ENCODE peak calls at places on chromosomes 12 and 14, in five cellular contexts. One of them, this sample, is unnamed.
A peak's percentile ranks its signal among the peaks of the same experiment; 100 is the strongest.

GRCh38 chr12:30792648-30793499 is 38.1 kb upstream of the CAPRIN2 start:
- DNase-seq in NCI-H187 treated with DMSO at 0.1 percent for 48 hours: no peak
- DNase-seq in osteoblast: peak; percentile 57
- DNase-seq in NCI-H1092 treated with DMSO at 0.1 percent for 48 hours: no peak
- DNase-seq in LoVo: peak; percentile 75
- DNase-seq in this sample: no peak

GRCh38 chr12:5171701-5172100 is 128.0 kb downstream of the KCNA5 start:
- DNase-seq in NCI-H187 treated with DMSO at 0.1 percent for 48 hours: no peak
- DNase-seq in osteoblast: no peak
- DNase-seq in NCI-H1092 treated with DMSO at 0.1 percent for 48 hours: peak; percentile 23
- DNase-seq in LoVo: peak; percentile 67
- DNase-seq in this sample: peak; percentile 7

GRCh38 chr12:108786450-108786849 is 55.1 kb upstream of the CORO1C start:
- DNase-seq in NCI-H187 treated with DMSO at 0.1 percent for 48 hours: no peak
- DNase-seq in osteoblast: no peak
- DNase-seq in NCI-H1092 treated with DMSO at 0.1 percent for 48 hours: no peak
- DNase-seq in LoVo: no peak
- DNase-seq in this sample: no peak

GRCh38 chr12:94269316-94269999 is 121.1 kb downstream of the PLXNC1 start:
- DNase-seq in NCI-H187 treated with DMSO at 0.1 percent for 48 hours: no peak
- DNase-seq in osteoblast: no peak
- DNase-seq in NCI-H1092 treated with DMSO at 0.1 percent for 48 hours: no peak
- DNase-seq in LoVo: no peak
- DNase-seq in this sample: no peak

GRCh38 chr12:57276935-57277563 is 26.1 kb upstream of the STAC3 start:
- DNase-seq in NCI-H187 treated with DMSO at 0.1 percent for 48 hours: no peak
- DNase-seq in osteoblast: no peak
- DNase-seq in NCI-H1092 treated with DMSO at 0.1 percent for 48 hours: no peak
- DNase-seq in LoVo: no peak
- DNase-seq in this sample: no peak

GRCh38 chr14:35402323-35403084 is 2.0 kb downstream of the NFKBIA start:
- DNase-seq in NCI-H187 treated with DMSO at 0.1 percent for 48 hours: no peak
- DNase-seq in osteoblast: no peak
- DNase-seq in NCI-H1092 treated with DMSO at 0.1 percent for 48 hours: no peak
- DNase-seq in LoVo: no peak
- DNase-seq in this sample: no peak

GRCh38 chr12:51788876-51789275 is 59.6 kb downstream of the FIGNL2 start:
- DNase-seq in NCI-H187 treated with DMSO at 0.1 percent for 48 hours: no peak
- DNase-seq in osteoblast: peak; percentile 91
- DNase-seq in NCI-H1092 treated with DMSO at 0.1 percent for 48 hours: no peak
- DNase-seq in LoVo: no peak
- DNase-seq in this sample: peak; percentile 30

GRCh38 chr12:132188451-132189298 is 44.4 kb downstream of the NOC4L start:
- DNase-seq in NCI-H187 treated with DMSO at 0.1 percent for 48 hours: no peak
- DNase-seq in osteoblast: no peak
- DNase-seq in NCI-H1092 treated with DMSO at 0.1 percent for 48 hours: no peak
- DNase-seq in LoVo: no peak
- DNase-seq in this sample: no peak

GRCh38 chr14:100907240-100907639 is 3.7 kb upstream of the RTL1 start:
- DNase-seq in NCI-H187 treated with DMSO at 0.1 percent for 48 hours: no peak
- DNase-seq in osteoblast: peak; percentile 73
- DNase-seq in NCI-H1092 treated with DMSO at 0.1 percent for 48 hours: no peak
- DNase-seq in LoVo: no peak
- DNase-seq in this sample: no peak

GRCh38 chr14:88198441-88198840 is 124.6 kb downstream of the KCNK10 start:
- DNase-seq in NCI-H187 treated with DMSO at 0.1 percent for 48 hours: peak; percentile 86
- DNase-seq in osteoblast: no peak
- DNase-seq in NCI-H1092 treated with DMSO at 0.1 percent for 48 hours: peak; percentile 72
- DNase-seq in LoVo: no peak
- DNase-seq in this sample: no peak

GRCh38 chr12:29153231-29153630 is 4.2 kb downstream of the FAR2 start:
- DNase-seq in NCI-H187 treated with DMSO at 0.1 percent for 48 hours: no peak
- DNase-seq in osteoblast: no peak
- DNase-seq in NCI-H1092 treated with DMSO at 0.1 percent for 48 hours: no peak
- DNase-seq in LoVo: no peak
- DNase-seq in this sample: no peak

GRCh38 chr14:35355981-35356839 is 48.3 kb downstream of the NFKBIA start:
- DNase-seq in NCI-H187 treated with DMSO at 0.1 percent for 48 hours: no peak
- DNase-seq in osteoblast: no peak
- DNase-seq in NCI-H1092 treated with DMSO at 0.1 percent for 48 hours: no peak
- DNase-seq in LoVo: peak; percentile 84
- DNase-seq in this sample: no peak

GRCh38 chr14:106642090-106642489 is 1115.7 kb downstream of the TMEM121 start:
- DNase-seq in NCI-H187 treated with DMSO at 0.1 percent for 48 hours: no peak
- DNase-seq in osteoblast: no peak
- DNase-seq in NCI-H1092 treated with DMSO at 0.1 percent for 48 hours: no peak
- DNase-seq in LoVo: no peak
- DNase-seq in this sample: no peak

GRCh38 chr14:73712540-73713141 is 1.5 kb downstream of the PNMA1 start:
- DNase-seq in NCI-H187 treated with DMSO at 0.1 percent for 48 hours: peak; percentile 87
- DNase-seq in osteoblast: peak; percentile 88
- DNase-seq in NCI-H1092 treated with DMSO at 0.1 percent for 48 hours: peak; percentile 42
- DNase-seq in LoVo: no peak
- DNase-seq in this sample: no peak

GRCh38 chr14:53908416-53908815 is 48.2 kb downstream of the BMP4 start:
- DNase-seq in NCI-H187 treated with DMSO at 0.1 percent for 48 hours: no peak
- DNase-seq in osteoblast: no peak
- DNase-seq in NCI-H1092 treated with DMSO at 0.1 percent for 48 hours: no peak
- DNase-seq in LoVo: no peak
- DNase-seq in this sample: no peak

GRCh38 chr12:92775416-92775815 is 72.6 kb downstream of the PLEKHG7 start:
- DNase-seq in NCI-H187 treated with DMSO at 0.1 percent for 48 hours: no peak
- DNase-seq in osteoblast: no peak
- DNase-seq in NCI-H1092 treated with DMSO at 0.1 percent for 48 hours: no peak
- DNase-seq in LoVo: no peak
- DNase-seq in this sample: no peak

GRCh38 chr12:59629890-59630289 is 34.1 kb downstream of the SLC16A7 start:
- DNase-seq in NCI-H187 treated with DMSO at 0.1 percent for 48 hours: no peak
- DNase-seq in osteoblast: no peak
- DNase-seq in NCI-H1092 treated with DMSO at 0.1 percent for 48 hours: no peak
- DNase-seq in LoVo: no peak
- DNase-seq in this sample: no peak

GRCh38 chr12:31263661-31264060 is 62.3 kb downstream of the SINHCAF start:
- DNase-seq in NCI-H187 treated with DMSO at 0.1 percent for 48 hours: no peak
- DNase-seq in osteoblast: peak; percentile 61
- DNase-seq in NCI-H1092 treated with DMSO at 0.1 percent for 48 hours: no peak
- DNase-seq in LoVo: no peak
- DNase-seq in this sample: no peak